ENCODE peak calls at places on chromosomes 11 and 22, in six cellular contexts. H, J, I, M, N and V are unnamed samples.

GRCh38 chr11:46902694-46903093 is 15.7 kb downstream of the LRP4 start:
- DNase-seq in H (no peak), M (no peak), I (no peak), N (no peak), J (no peak), V (no peak)

GRCh38 chr22:40261783-40262182 is 84.1 kb downstream of the TNRC6B start:
- DNase-seq in I (no peak), J (no peak), N (no peak), M (no peak), H (no peak), V (no peak)

GRCh38 chr22:43127166-43127908 is 15.9 kb downstream of the MCAT start:
- DNase-seq in M (no peak), J (no peak), I (no peak), H (no peak), N (no peak), V (no peak)

GRCh38 chr11:103257360-103257759 is 148.1 kb downstream of the DYNC2H1 start:
- DNase-seq in J (no peak), I (peak), M (peak), H (no peak), N (peak), V (peak)

GRCh38 chr11:124788521-124788920 is 11.7 kb downstream of the MSANTD2 start:
- DNase-seq in H (no peak), J (no peak), M (no peak), I (no peak), N (no peak), V (peak)

GRCh38 chr22:50009251-50009650 is 3.3 kb downstream of the IL17REL start:
- DNase-seq in M (no peak), H (no peak), I (no peak), J (no peak), N (no peak), V (no peak)

GRCh38 chr11:32448232-32448631 is 12.9 kb upstream of the WT1 start:
- DNase-seq in N (peak), H (no peak), J (no peak), M (peak), I (no peak), V (peak)

GRCh38 chr11:18065572-18065971 is 19.5 kb upstream of the TPH1 start:
- DNase-seq in M (no peak), N (no peak), J (no peak), H (no peak), I (no peak), V (no peak)

GRCh38 chr11:93986716-93987115 is 34.4 kb upstream of the HEPHL1 start:
- DNase-seq in I (no peak), J (no peak), M (no peak), H (no peak), N (no peak), V (peak)

GRCh38 chr11:18705651-18706281 is 7.2 kb downstream of the TMEM86A start:
- DNase-seq in J (no peak), N (no peak), M (no peak), I (no peak), H (peak), V (peak)

GRCh38 chr11:10716543-10717259 is 23.1 kb upstream of the IRAG1 start:
- DNase-seq in M (no peak), J (no peak), H (no peak), I (no peak), N (no peak), V (no peak)

GRCh38 chr11:121451982-121452608 is at the start of gene SORL1:
- DNase-seq in N (peak), H (peak), M (peak), J (peak), I (no peak), V (peak)

GRCh38 chr11:129408865-129409444 is 33.3 kb downstream of the BARX2 start:
- DNase-seq in J (no peak), H (no peak), M (no peak), N (no peak), I (no peak), V (no peak)

GRCh38 chr11:102120006-102120405 is 9.8 kb downstream of the YAP1 start:
- DNase-seq in I (no peak), M (no peak), N (peak), J (no peak), H (no peak), V (peak)

GRCh38 chr11:65353900-65354264 is 669 bp upstream of the TIGD3 start:
- DNase-seq in J (no peak), M (no peak), I (no peak), N (no peak), H (no peak), V (no peak)

GRCh38 chr11:95084509-95084908 is 5.1 kb upstream of the ENDOD1 start:
- DNase-seq in H (no peak), I (no peak), J (no peak), N (no peak), M (no peak), V (peak)

GRCh38 chr11:132802932-132803331 is 729.4 kb downstream of the OPCML start:
- DNase-seq in I (no peak), H (no peak), N (no peak), J (no peak), M (no peak), V (no peak)

GRCh38 chr22:35534091-35534490 is 6.5 kb upstream of the RASD2 start:
- DNase-seq in I (no peak), M (no peak), H (no peak), J (no peak), N (no peak), V (no peak)

GRCh38 chr22:45890351-45890635 is 86.7 kb downstream of the WNT7B start:
- DNase-seq in H (no peak), J (no peak), N (no peak), I (no peak), M (no peak), V (no peak)

GRCh38 chr11:76800466-76801200 is 17.5 kb downstream of the TSKU start:
- DNase-seq in I (no peak), H (no peak), N (no peak), J (peak), M (peak), V (no peak)

GRCh38 chr11:124740277-124740882 is 638 bp downstream of the NRGN start:
- DNase-seq in J (no peak), M (peak), H (peak), N (peak), I (no peak), V (peak)

GRCh38 chr22:31229402-31230140 is 17.5 kb downstream of the LIMK2 start:
- DNase-seq in M (no peak), N (no peak), J (no peak), H (peak), I (no peak), V (peak)

GRCh38 chr11:47783087-47783610 is 16.0 kb upstream of the FNBP4 start:
- DNase-seq in N (no peak), H (no peak), M (no peak), I (no peak), J (no peak), V (no peak)

GRCh38 chr11:4035985-4036384 is 58.6 kb upstream of the RRM1 start:
- DNase-seq in H (no peak), M (no peak), I (no peak), N (no peak), J (no peak), V (no peak)

GRCh38 chr11:69822676-69823494 is 3.7 kb upstream of the FGF3 start:
- DNase-seq in M (no peak), N (no peak), J (no peak), I (no peak), H (no peak), V (no peak)

DNA sequence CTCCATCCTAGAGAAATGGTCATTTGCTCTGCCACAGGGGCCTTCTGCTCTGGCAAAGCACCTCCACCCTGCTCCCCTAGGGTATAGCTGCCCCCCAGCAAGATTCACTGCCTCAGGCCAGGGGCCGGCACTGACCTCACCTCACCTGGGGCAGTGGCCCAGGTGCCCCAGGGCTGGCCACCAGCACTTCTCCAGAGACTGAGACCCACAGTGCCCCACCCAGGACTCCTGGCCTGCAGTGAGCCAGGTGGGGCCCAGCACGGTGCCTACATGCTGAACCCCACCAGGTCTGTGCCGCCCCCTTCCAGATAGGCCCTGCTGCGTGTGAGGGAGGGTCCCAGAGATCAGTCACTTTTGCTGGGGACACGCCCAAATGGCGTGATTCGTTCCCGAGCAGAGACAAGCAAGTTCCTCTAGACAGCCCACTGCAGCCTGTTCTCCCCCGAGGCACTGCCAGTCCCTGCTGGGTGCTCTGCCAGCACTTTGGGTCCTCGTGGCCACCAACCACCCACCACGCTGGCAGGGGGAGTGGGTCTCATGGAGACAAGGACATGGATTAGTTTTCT is 10.7 kb downstream of the GNB1L start:
- DNase-seq in N (no peak), J (peak), I (no peak), M (no peak), H (peak), V (no peak)
- H3K4me3 ChIP-seq in N (no peak), J (peak), I (no peak), M (no peak), H (no peak), V (no peak)

DNA sequence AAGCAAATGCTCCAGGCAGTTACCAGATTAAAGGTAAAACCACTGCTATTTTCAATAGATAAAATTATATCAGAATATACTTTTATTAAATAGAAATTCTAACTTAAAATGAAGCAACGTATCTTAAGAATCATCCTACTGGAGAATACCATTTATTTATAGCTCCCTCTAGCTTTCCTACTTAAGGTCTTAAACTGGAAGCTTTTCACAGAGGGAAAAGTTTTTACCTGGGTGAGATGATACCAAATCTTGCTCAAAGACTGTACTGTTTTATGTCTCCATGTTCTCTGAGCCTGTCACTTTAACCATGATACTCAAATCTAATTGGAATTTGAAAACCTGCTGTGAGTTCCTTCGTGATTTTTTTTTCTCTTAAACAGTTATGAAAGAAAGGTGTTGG is 291.8 kb downstream of the AASDHPPT start:
- DNase-seq in H (no peak), N (no peak), I (no peak), M (no peak), J (no peak), V (peak)
- TF ChIP-seq CTCF in H (no peak), N (no peak), I (no peak), M (no peak), J (no peak), V (peak)

GRCh38 chr11:75152090-75152489 is 1.2 kb downstream of the SLCO2B1 start:
- DNase-seq in H (no peak), M (no peak), N (no peak), J (no peak), I (no peak), V (no peak)

GRCh38 chr11:75154646-75155569 is 4.0 kb downstream of the SLCO2B1 start:
- DNase-seq in I (no peak), J (no peak), N (no peak), M (no peak), H (no peak), V (no peak)

GRCh38 chr11:75151346-75152047 is 590 bp downstream of the SLCO2B1 start:
- DNase-seq in I (no peak), H (no peak), J (no peak), N (no peak), M (no peak), V (no peak)

GRCh38 chr11:75150879-75151278 is at the start of gene SLCO2B1:
- DNase-seq in I (no peak), M (no peak), J (no peak), N (no peak), H (no peak), V (no peak)

GRCh38 chr11:75152651-75153553 is 2.0 kb downstream of the SLCO2B1 start:
- DNase-seq in H (no peak), N (no peak), J (no peak), I (no peak), M (no peak), V (no peak)
- H3K4me3 ChIP-seq in H (peak), N (no peak), J (peak), I (no peak), M (no peak), V (no peak)

GRCh38 chr11:64123679-64124078 is 42.2 kb downstream of the MACROD1 start:
- DNase-seq in M (no peak), I (no peak), N (no peak), J (no peak), H (no peak), V (no peak)
- TF ChIP-seq CTCF in M (no peak), I (no peak), N (no peak), J (no peak), H (no peak), V (no peak)

DNA sequence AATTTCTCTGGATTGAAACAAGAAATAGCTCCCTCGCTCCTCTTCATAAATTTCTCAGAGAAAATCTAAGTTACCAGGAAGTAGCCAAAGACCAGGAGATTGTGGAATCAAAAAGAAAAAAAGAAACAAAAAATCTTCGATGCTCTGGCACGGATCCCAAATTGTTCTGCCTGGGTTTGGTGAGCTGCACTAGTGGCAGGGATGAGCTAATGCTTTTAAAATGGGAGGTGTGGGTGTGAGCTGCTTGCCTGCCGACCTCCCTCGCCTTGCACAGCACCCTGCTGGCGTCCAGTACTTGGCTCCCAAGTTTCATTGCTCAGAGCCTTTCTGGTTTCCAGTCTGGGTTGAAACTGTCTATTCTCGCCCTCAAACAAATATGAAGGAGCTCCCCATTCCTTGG is 2.5 kb downstream of the TIMP3 start:
- DNase-seq in I (peak), H (no peak), J (no peak), N (no peak), M (no peak), V (peak)
- H3K4me3 ChIP-seq in I (peak), H (peak), J (peak), N (no peak), M (peak), V (peak)

GRCh38 chr22:37633693-37634504 is 5.6 kb upstream of the SH3BP1 start:
- DNase-seq in H (peak), M (peak), I (peak), J (peak), N (no peak), V (peak)
- TF ChIP-seq CTCF in H (peak), M (peak), I (peak), J (no peak), N (no peak), V (peak)